ENCODE peak calls at places on chromosome 7, in ten cellular contexts. One of them, this sample, is unnamed.

GRCh38 chr7:34430456-34430855 is 227.6 kb upstream of the NPSR1 start:
- DNase-seq in pancreas: no peak
- DNase-seq in hepatocyte: peak
- DNase-seq in prostate gland: peak
- DNase-seq in neural progenitor cell: peak
- DNase-seq in cardiac muscle cell: peak
- DNase-seq in tibial artery: no peak
- DNase-seq in H9: no peak
- DNase-seq in fibroblast of lung: peak
- DNase-seq in HCT116: peak
- DNase-seq in this sample: peak

GRCh38 chr7:82235710-82236109 is 207.9 kb downstream of the CACNA2D1 start:
- DNase-seq in tibial artery: no peak
- DNase-seq in HCT116: no peak
- DNase-seq in pancreas: no peak
- DNase-seq in neural progenitor cell: no peak
- DNase-seq in fibroblast of lung: no peak
- DNase-seq in cardiac muscle cell: peak
- DNase-seq in H9: no peak
- DNase-seq in hepatocyte: no peak
- DNase-seq in prostate gland: no peak
- DNase-seq in this sample: no peak

GRCh38 chr7:18941197-18941596 is 176.2 kb downstream of the TWIST1 start:
- DNase-seq in pancreas: no peak
- DNase-seq in hepatocyte: no peak
- DNase-seq in cardiac muscle cell: peak
- DNase-seq in H9: no peak
- DNase-seq in tibial artery: no peak
- DNase-seq in HCT116: no peak
- DNase-seq in prostate gland: no peak
- DNase-seq in neural progenitor cell: no peak
- DNase-seq in fibroblast of lung: no peak
- DNase-seq in this sample: no peak

GRCh38 chr7:122803851-122804250 is 82.4 kb downstream of the CADPS2 start:
- DNase-seq in cardiac muscle cell: no peak
- DNase-seq in HCT116: no peak
- DNase-seq in hepatocyte: no peak
- DNase-seq in prostate gland: no peak
- DNase-seq in H9: no peak
- DNase-seq in fibroblast of lung: no peak
- DNase-seq in pancreas: no peak
- DNase-seq in tibial artery: no peak
- DNase-seq in neural progenitor cell: no peak
- DNase-seq in this sample: no peak

GRCh38 chr7:46257766-46258448 is 336.8 kb upstream of the IGFBP3 start:
- DNase-seq in tibial artery: no peak
- DNase-seq in H9: no peak
- DNase-seq in HCT116: peak
- DNase-seq in pancreas: no peak
- DNase-seq in hepatocyte: no peak
- DNase-seq in cardiac muscle cell: peak
- DNase-seq in fibroblast of lung: peak
- DNase-seq in neural progenitor cell: no peak
- DNase-seq in prostate gland: no peak
- DNase-seq in this sample: peak

GRCh38 chr7:67348171-67348570 is 351.5 kb downstream of the TYW1 start:
- DNase-seq in hepatocyte: no peak
- DNase-seq in H9: no peak
- DNase-seq in HCT116: no peak
- DNase-seq in tibial artery: no peak
- DNase-seq in prostate gland: no peak
- DNase-seq in neural progenitor cell: no peak
- DNase-seq in cardiac muscle cell: no peak
- DNase-seq in fibroblast of lung: no peak
- DNase-seq in pancreas: no peak
- DNase-seq in this sample: no peak

GRCh38 chr7:34497153-34497777 is 160.8 kb upstream of the NPSR1 start:
- DNase-seq in prostate gland: no peak
- DNase-seq in neural progenitor cell: peak
- DNase-seq in hepatocyte: no peak
- DNase-seq in pancreas: no peak
- DNase-seq in cardiac muscle cell: no peak
- DNase-seq in fibroblast of lung: no peak
- DNase-seq in H9: peak
- DNase-seq in HCT116: peak
- DNase-seq in tibial artery: no peak
- DNase-seq in this sample: peak

GRCh38 chr7:92179393-92179924 is 517 bp upstream of the LRRD1 start:
- DNase-seq in pancreas: peak
- DNase-seq in tibial artery: no peak
- DNase-seq in cardiac muscle cell: peak
- DNase-seq in HCT116: no peak
- DNase-seq in hepatocyte: no peak
- DNase-seq in fibroblast of lung: no peak
- DNase-seq in prostate gland: no peak
- DNase-seq in neural progenitor cell: peak
- DNase-seq in H9: no peak
- DNase-seq in this sample: no peak

GRCh38 chr7:103609778-103610177 is 163.8 kb upstream of the SLC26A5 start:
- DNase-seq in HCT116: no peak
- DNase-seq in hepatocyte: no peak
- DNase-seq in neural progenitor cell: no peak
- DNase-seq in H9: no peak
- DNase-seq in pancreas: no peak
- DNase-seq in fibroblast of lung: no peak
- DNase-seq in prostate gland: no peak
- DNase-seq in cardiac muscle cell: no peak
- DNase-seq in tibial artery: no peak
- DNase-seq in this sample: no peak

DNA sequence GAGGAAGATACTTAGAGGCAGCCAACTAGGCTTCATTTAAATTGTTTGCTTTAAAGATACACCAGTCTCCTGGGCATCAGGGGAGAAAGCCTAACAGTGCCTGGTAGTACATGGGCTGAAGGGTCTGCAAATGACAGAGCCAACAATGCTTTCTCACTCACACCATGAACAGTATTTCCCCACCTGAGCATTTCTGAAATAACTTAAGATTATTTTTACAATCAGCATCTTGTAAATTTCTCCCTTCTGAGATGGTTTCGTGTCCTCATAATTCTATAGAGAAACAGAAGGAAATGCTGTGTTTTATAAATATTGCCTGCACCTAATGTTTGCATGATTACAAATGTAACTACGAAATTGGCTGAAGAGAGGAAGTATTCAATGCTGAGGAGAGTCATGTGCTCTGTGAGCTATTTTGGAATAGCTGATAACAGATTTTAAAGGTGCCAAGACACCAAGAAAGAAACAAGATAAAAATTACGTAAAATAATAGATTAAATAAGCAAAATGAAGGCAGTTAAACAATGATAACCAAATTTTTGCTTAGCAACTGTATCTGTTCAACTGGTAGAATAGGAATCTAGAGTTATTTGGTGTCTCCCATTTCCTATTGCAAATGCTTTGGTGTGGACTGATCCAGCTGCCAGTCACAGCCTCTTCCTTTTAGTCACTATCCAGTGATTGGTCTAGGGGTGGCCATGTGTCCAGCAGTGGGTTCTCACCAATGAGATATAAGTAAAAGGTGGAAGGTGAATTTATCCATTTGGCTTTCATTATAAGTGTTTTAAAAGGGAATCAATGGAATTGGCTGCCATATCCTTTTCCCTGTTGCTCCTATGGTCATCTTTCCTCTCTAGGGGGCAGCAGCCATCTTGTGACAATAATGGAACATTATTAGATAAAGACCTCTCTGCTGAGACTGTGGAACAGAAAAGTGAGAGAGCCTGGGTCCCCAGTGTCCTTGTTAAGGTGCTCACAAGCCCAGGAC is 167.9 kb upstream of the SLC26A5 start:
- DNase-seq in tibial artery: no peak
- DNase-seq in cardiac muscle cell: peak
- DNase-seq in pancreas: no peak
- DNase-seq in fibroblast of lung: peak
- DNase-seq in H9: no peak
- DNase-seq in HCT116: no peak
- DNase-seq in prostate gland: no peak
- DNase-seq in neural progenitor cell: peak
- DNase-seq in hepatocyte: peak
- DNase-seq in this sample: no peak
- TF ChIP-seq CTCF in tibial artery: no peak
- TF ChIP-seq CTCF in cardiac muscle cell: peak
- TF ChIP-seq CTCF in pancreas: no peak
- TF ChIP-seq CTCF in fibroblast of lung: peak
- TF ChIP-seq CTCF in H9: peak
- TF ChIP-seq CTCF in HCT116: peak
- TF ChIP-seq CTCF in prostate gland: no peak
- TF ChIP-seq CTCF in neural progenitor cell: peak
- TF ChIP-seq CTCF in hepatocyte: no peak
- TF ChIP-seq CTCF in this sample: no peak

GRCh38 chr7:88219781-88220747 is at the start of gene SRI:
- DNase-seq in fibroblast of lung: peak
- DNase-seq in H9: peak
- DNase-seq in tibial artery: peak
- DNase-seq in neural progenitor cell: peak
- DNase-seq in hepatocyte: peak
- DNase-seq in prostate gland: peak
- DNase-seq in pancreas: peak
- DNase-seq in HCT116: peak
- DNase-seq in cardiac muscle cell: peak
- DNase-seq in this sample: peak

GRCh38 chr7:88216276-88216675 is 3.6 kb downstream of the SRI start:
- DNase-seq in neural progenitor cell: no peak
- DNase-seq in cardiac muscle cell: no peak
- DNase-seq in prostate gland: no peak
- DNase-seq in HCT116: no peak
- DNase-seq in tibial artery: no peak
- DNase-seq in H9: no peak
- DNase-seq in pancreas: no peak
- DNase-seq in fibroblast of lung: no peak
- DNase-seq in hepatocyte: no peak
- DNase-seq in this sample: no peak

GRCh38 chr7:88218836-88219605 is 817 bp downstream of the SRI start:
- DNase-seq in cardiac muscle cell: peak
- DNase-seq in prostate gland: peak
- DNase-seq in fibroblast of lung: peak
- DNase-seq in neural progenitor cell: peak
- DNase-seq in HCT116: no peak
- DNase-seq in pancreas: peak
- DNase-seq in H9: peak
- DNase-seq in hepatocyte: peak
- DNase-seq in tibial artery: peak
- DNase-seq in this sample: peak

GRCh38 chr7:88218428-88218745 is 1.5 kb downstream of the SRI start:
- DNase-seq in fibroblast of lung: no peak
- DNase-seq in H9: no peak
- DNase-seq in HCT116: no peak
- DNase-seq in tibial artery: no peak
- DNase-seq in cardiac muscle cell: no peak
- DNase-seq in prostate gland: no peak
- DNase-seq in neural progenitor cell: no peak
- DNase-seq in pancreas: no peak
- DNase-seq in hepatocyte: no peak
- DNase-seq in this sample: no peak

GRCh38 chr7:88217675-88218427 is 2.0 kb downstream of the SRI start:
- DNase-seq in pancreas: no peak
- DNase-seq in prostate gland: no peak
- DNase-seq in H9: no peak
- DNase-seq in hepatocyte: no peak
- DNase-seq in tibial artery: no peak
- DNase-seq in fibroblast of lung: no peak
- DNase-seq in HCT116: no peak
- DNase-seq in cardiac muscle cell: no peak
- DNase-seq in neural progenitor cell: no peak
- DNase-seq in this sample: no peak
- H3K27ac ChIP-seq in pancreas: no peak
- H3K27ac ChIP-seq in prostate gland: no peak
- H3K27ac ChIP-seq in H9: no peak
- H3K27ac ChIP-seq in hepatocyte: no peak
- H3K27ac ChIP-seq in tibial artery: no peak
- H3K27ac ChIP-seq in fibroblast of lung: no peak
- H3K27ac ChIP-seq in HCT116: no peak
- H3K27ac ChIP-seq in cardiac muscle cell: peak
- H3K27ac ChIP-seq in neural progenitor cell: no peak
- H3K27ac ChIP-seq in this sample: no peak

DNA sequence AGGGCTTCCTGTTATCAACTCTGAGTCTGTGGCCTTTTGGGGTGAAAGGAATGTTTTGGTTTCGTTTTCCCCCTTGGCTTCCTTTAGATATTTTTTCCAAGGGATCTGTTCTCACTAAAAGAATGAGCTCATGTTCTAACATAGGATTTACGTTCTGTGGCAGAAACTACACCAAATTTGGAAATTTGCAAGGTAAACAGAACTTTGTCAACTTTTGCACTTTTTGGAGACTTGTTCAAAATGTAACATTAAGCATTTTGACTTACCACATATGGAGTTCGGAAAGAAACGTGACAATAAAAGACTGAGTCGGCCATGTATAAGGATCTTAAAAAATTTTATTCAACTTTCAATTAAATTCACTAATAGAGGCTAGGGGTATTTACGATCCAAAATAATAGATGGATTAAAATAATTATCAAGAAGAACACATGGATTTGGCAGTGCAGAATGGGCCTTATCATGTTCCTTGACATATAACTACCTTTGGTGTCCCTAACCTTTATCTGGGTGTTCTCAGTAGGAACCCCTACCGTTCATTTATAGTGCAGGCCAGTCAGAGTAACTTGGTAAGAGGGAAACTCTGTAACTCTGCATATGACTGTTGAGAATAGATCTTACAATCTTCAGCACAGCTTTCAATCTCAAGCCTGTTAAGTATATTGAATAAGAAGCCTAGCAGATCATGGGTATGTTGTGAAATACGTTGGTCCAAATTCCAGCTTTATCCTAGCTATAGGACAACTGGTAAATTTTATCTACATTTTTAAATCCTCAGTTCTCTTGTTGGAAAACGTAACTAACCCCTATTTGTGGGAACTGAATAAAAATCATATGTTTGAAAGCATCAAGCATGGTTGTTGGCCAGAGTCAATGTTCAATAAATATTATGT is 11.8 kb downstream of the CPED1 start:
- DNase-seq in pancreas: no peak
- DNase-seq in fibroblast of lung: peak
- DNase-seq in HCT116: no peak
- DNase-seq in H9: no peak
- DNase-seq in prostate gland: no peak
- DNase-seq in cardiac muscle cell: peak
- DNase-seq in tibial artery: no peak
- DNase-seq in hepatocyte: no peak
- DNase-seq in neural progenitor cell: no peak
- DNase-seq in this sample: no peak
- TF ChIP-seq CTCF in pancreas: no peak
- TF ChIP-seq CTCF in fibroblast of lung: no peak
- TF ChIP-seq CTCF in HCT116: no peak
- TF ChIP-seq CTCF in H9: no peak
- TF ChIP-seq CTCF in prostate gland: no peak
- TF ChIP-seq CTCF in cardiac muscle cell: no peak
- TF ChIP-seq CTCF in tibial artery: no peak
- TF ChIP-seq CTCF in hepatocyte: no peak
- TF ChIP-seq CTCF in neural progenitor cell: no peak
- TF ChIP-seq CTCF in this sample: no peak

DNA sequence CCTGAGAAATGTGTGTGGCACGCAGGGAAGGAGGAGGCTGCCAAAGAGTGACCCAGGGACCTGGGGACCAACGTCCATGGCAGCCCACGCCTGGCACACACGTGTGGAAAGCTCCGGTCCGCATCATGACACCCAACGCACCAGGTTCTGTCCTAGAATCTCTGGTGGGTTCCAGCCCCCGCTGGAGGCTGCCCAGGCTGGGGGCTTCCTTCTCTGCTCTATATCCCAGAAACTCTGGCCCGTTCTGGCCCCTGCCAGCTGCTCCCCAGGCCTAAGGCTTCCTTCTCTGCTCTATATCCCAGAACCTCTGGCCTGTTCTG is 261.8 kb downstream of the ELFN1 start:
- DNase-seq in H9: no peak
- DNase-seq in fibroblast of lung: no peak
- DNase-seq in neural progenitor cell: no peak
- DNase-seq in pancreas: no peak
- DNase-seq in cardiac muscle cell: no peak
- DNase-seq in tibial artery: no peak
- DNase-seq in prostate gland: no peak
- DNase-seq in hepatocyte: no peak
- DNase-seq in HCT116: no peak
- DNase-seq in this sample: no peak
- H3K27ac ChIP-seq in H9: no peak
- H3K27ac ChIP-seq in fibroblast of lung: no peak
- H3K27ac ChIP-seq in neural progenitor cell: no peak
- H3K27ac ChIP-seq in pancreas: no peak
- H3K27ac ChIP-seq in cardiac muscle cell: no peak
- H3K27ac ChIP-seq in tibial artery: no peak
- H3K27ac ChIP-seq in prostate gland: no peak
- H3K27ac ChIP-seq in hepatocyte: no peak
- H3K27ac ChIP-seq in HCT116: no peak
- H3K27ac ChIP-seq in this sample: peak